ENCODE peak calls at places on chromosomes 16 and 17, in ten cellular contexts. I is H7, W is cardiac septum, C is left lung, T is retina, H is HT1080, P is heart left ventricle, V is LHCN-M2, X is NCI-H2107, U is mesothelial cell of epicardium. N is an unnamed sample.

GRCh38 chr17:82350182-82351030 is 8.6 kb upstream of the TEX19 start:
- DNase-seq in H (peak; percentile 58), V (no peak), X (no peak), C (no peak), T (no peak), U (no peak), W (no peak), P (no peak), I (peak; percentile 58), N (no peak)

GRCh38 chr16:48277158-48277557 is 29.8 kb upstream of the ABCC11 start:
- DNase-seq in C (no peak), X (no peak), V (no peak), P (no peak), T (no peak), U (no peak), I (no peak), W (no peak), H (no peak), N (no peak)

GRCh38 chr17:63275318-63275967 is 170.7 kb downstream of the CYB561 start:
- DNase-seq in U (no peak), W (no peak), H (peak; percentile 97), X (no peak), T (no peak), V (peak; percentile 99), C (no peak), I (no peak), P (no peak), N (peak; percentile 96)

GRCh38 chr17:67063146-67063545 is 18.8 kb downstream of the CACNG1 start:
- DNase-seq in W (no peak), I (no peak), T (no peak), V (no peak), P (no peak), U (no peak), H (no peak), C (no peak), X (no peak), N (no peak)

GRCh38 chr16:48576927-48577326 is 33.1 kb downstream of the N4BP1 start:
- DNase-seq in P (no peak), C (no peak), I (no peak), X (no peak), T (no peak), W (no peak), V (peak; percentile 51), H (peak; percentile 81), U (no peak), N (no peak)

GRCh38 chr17:76700627-76701470 is 9.9 kb downstream of the MXRA7 start:
- DNase-seq in T (peak; percentile 74), W (no peak), C (no peak), V (peak; percentile 90), P (peak; percentile 86), X (no peak), U (no peak), I (peak; percentile 86), H (peak; percentile 72), N (no peak)

GRCh38 chr16:81489547-81490267 is 45.1 kb downstream of the CMIP start:
- DNase-seq in W (no peak), U (no peak), H (no peak), X (no peak), C (no peak), I (no peak), T (no peak), V (no peak), P (no peak), N (no peak)

GRCh38 chr17:81400154-81400938 is 5.1 kb downstream of the BAHCC1 start:
- DNase-seq in H (no peak), X (no peak), I (peak; percentile 88), P (no peak), U (no peak), C (no peak), W (no peak), T (peak; percentile 80), V (peak; percentile 69), N (no peak)

GRCh38 chr17:82065638-82066303 is at the start of gene DUS1L:
- DNase-seq in I (peak; percentile 98), C (peak; percentile 60), T (peak; percentile 72), H (no peak), P (peak; percentile 72), W (peak; percentile 83), U (no peak), V (peak; percentile 41), X (peak; percentile 11), N (no peak)

GRCh38 chr16:66274335-66275110 is 92.0 kb upstream of the CDH5 start:
- DNase-seq in W (no peak), I (no peak), P (no peak), H (peak; percentile 37), V (peak; percentile 36), C (no peak), X (no peak), T (peak; percentile 46), U (no peak), N (no peak)

GRCh38 chr17:73749337-73749807 is 105.1 kb upstream of the SDK2 start:
- DNase-seq in X (no peak), W (no peak), I (no peak), U (no peak), P (no peak), H (peak; percentile 16), V (no peak), T (no peak), C (no peak), N (no peak)

GRCh38 chr16:17970816-17971291 is 365.7 kb downstream of the NPIPA8 start:
- DNase-seq in W (no peak), V (no peak), I (peak; percentile 47), X (no peak), H (no peak), U (no peak), T (no peak), C (no peak), P (no peak), N (no peak)

GRCh38 chr17:64686705-64687104 is 24.6 kb upstream of the SMURF2 start:
- DNase-seq in C (no peak), W (no peak), U (no peak), X (no peak), T (no peak), V (no peak), H (no peak), I (no peak), P (no peak), N (no peak)

GRCh38 chr17:68706351-68706750 is 105.2 kb upstream of the FAM20A start:
- DNase-seq in U (no peak), P (no peak), I (no peak), T (no peak), V (no peak), H (no peak), W (no peak), C (no peak), X (no peak), N (no peak)

N was measured in kidney epithelial cell.